ENCODE peak calls at places on chromosomes 16 and 17, in four cellular contexts. D, O, H and Z are unnamed samples.

GRCh38 chr17:81840826-81841778 is 6.3 kb upstream of the PPP1R27 start:
- DNase-seq in H (no peak), D (no peak), O (peak; percentile 50), Z (no peak)

GRCh38 chr16:53726625-53727024 is 22.7 kb downstream of the FTO start:
- DNase-seq in D (no peak), H (no peak), O (no peak), Z (peak; percentile 52)

GRCh38 chr16:73176577-73177013 is 128.7 kb upstream of the ZFHX3 start:
- DNase-seq in H (no peak), O (no peak), D (no peak), Z (peak; percentile 65)

GRCh38 chr17:49851387-49852291 is 3.8 kb upstream of the TAC4 start:
- DNase-seq in H (no peak), D (peak; percentile 71), O (peak; percentile 81), Z (peak; percentile 74)

GRCh38 chr17:19346351-19347255 is 15.9 kb downstream of the B9D1 start:
- DNase-seq in H (no peak), D (peak; percentile 88), O (peak; percentile 77), Z (peak; percentile 82)

GRCh38 chr16:89031715-89032659 is 55.0 kb upstream of the CBFA2T3 start:
- DNase-seq in O (peak; percentile 28), H (peak; percentile 71), D (peak; percentile 58), Z (no peak)

GRCh38 chr17:48543854-48544355 is 1.0 kb downstream of the HOXB2 start:
- DNase-seq in D (no peak), H (no peak), O (peak; percentile 44), Z (no peak)

GRCh38 chr16:71883193-71883848 is 661 bp downstream of the ZNF821 start:
- DNase-seq in O (peak; percentile 31), H (no peak), D (peak; percentile 29), Z (peak; percentile 30)

GRCh38 chr17:2033128-2033527 is 3.2 kb downstream of the DPH1 start:
- DNase-seq in H (no peak), D (no peak), O (no peak), Z (no peak)

GRCh38 chr16:22353188-22353919 is 21.1 kb downstream of the CDR2 start:
- DNase-seq in O (no peak), H (peak; percentile 63), D (no peak), Z (peak; percentile 55)

GRCh38 chr16:77660311-77660710 is 62.0 kb upstream of the NUDT7 start:
- DNase-seq in D (no peak), O (no peak), H (no peak), Z (peak; percentile 30)

GRCh38 chr17:70624208-70624607 is 454.9 kb downstream of the KCNJ2 start:
- DNase-seq in D (no peak), O (no peak), H (no peak), Z (no peak)

GRCh38 chr17:3935825-3936355 is 19.6 kb upstream of the P2RX1 start:
- DNase-seq in O (no peak), D (no peak), H (no peak), Z (peak; percentile 33)

GRCh38 chr17:68533887-68534700 is 21.9 kb downstream of the PRKAR1A start:
- DNase-seq in H (no peak), O (no peak), D (no peak), Z (peak; percentile 72)

GRCh38 chr16:84331998-84332780 is 36.1 kb upstream of the ATP2C2 start:
- DNase-seq in H (no peak), O (no peak), D (no peak), Z (peak; percentile 48)

GRCh38 chr17:9036336-9036735 is 15.0 kb downstream of the NTN1 start:
- DNase-seq in H (no peak), O (no peak), D (no peak), Z (no peak)

GRCh38 chr17:39196820-39197331 is 593 bp downstream of the CACNB1 start:
- DNase-seq in O (no peak), D (peak; percentile 51), H (no peak), Z (peak; percentile 35)

GRCh38 chr17:71084219-71084618 is 914.9 kb downstream of the KCNJ2 start:
- DNase-seq in O (no peak), D (no peak), H (no peak), Z (peak; percentile 77)

GRCh38 chr16:68605746-68606145 is 39.4 kb upstream of the CDH3 start:
- DNase-seq in H (no peak), O (no peak), D (no peak), Z (peak; percentile 14)

GRCh38 chr17:66527335-66527734 is 224.9 kb downstream of the PRKCA start:
- DNase-seq in H (no peak), O (no peak), D (no peak), Z (no peak)

GRCh38 chr17:69857412-69857835 is 217.6 kb upstream of the KCNJ16 start:
- DNase-seq in H (no peak), D (no peak), O (no peak), Z (peak; percentile 97)

GRCh38 chr17:11240841-11241610 is at the start of gene SHISA6:
- DNase-seq in D (no peak), O (no peak), H (no peak), Z (no peak)

GRCh38 chr16:88658714-88659113 is 4.2 kb downstream of the MVD start:
- DNase-seq in D (no peak), O (no peak), H (no peak), Z (no peak)

GRCh38 chr17:66652840-66653507 is 181.9 kb upstream of the CACNG5 start:
- DNase-seq in D (no peak), O (no peak), H (no peak), Z (peak; percentile 66)

GRCh38 chr17:18258356-18259038 is at the start of gene FLII:
- DNase-seq in O (peak; percentile 60), H (no peak), D (peak; percentile 43), Z (peak; percentile 56)

GRCh38 chr16:88769617-88770458 is 15.2 kb downstream of the PIEZO1 start:
- DNase-seq in D (no peak), O (no peak), H (no peak), Z (peak; percentile 48)

GRCh38 chr17:58302919-58303551 is 22.3 kb upstream of the MPO start:
- DNase-seq in H (no peak), D (peak; percentile 15), O (no peak), Z (no peak)

GRCh38 chr16:11667824-11668589 is at the start of gene SNN:
- DNase-seq in D (peak; percentile 78), O (peak; percentile 91), H (no peak), Z (peak; percentile 80)

GRCh38 chr17:57672205-57672632 is 72.9 kb downstream of the CCDC182 start:
- DNase-seq in D (no peak), H (no peak), O (no peak), Z (no peak)

GRCh38 chr17:9024497-9024896 is 3.2 kb downstream of the NTN1 start:
- DNase-seq in H (no peak), O (no peak), D (no peak), Z (no peak)

GRCh38 chr16:28609631-28610594 is at the start of gene SULT1A1:
- DNase-seq in D (peak; percentile 58), H (no peak), O (peak; percentile 65), Z (no peak)

GRCh38 chr17:2392252-2393183 is 8.3 kb downstream of the MNT start:
- DNase-seq in O (peak; percentile 98), D (peak; percentile 94), H (peak; percentile 60), Z (peak; percentile 92)

GRCh38 chr17:31422443-31422842 is 31.0 kb downstream of the RAB11FIP4 start:
- DNase-seq in D (no peak), H (no peak), O (no peak), Z (no peak)

GRCh38 chr17:81414751-81415516 is 19.7 kb downstream of the BAHCC1 start:
- DNase-seq in D (no peak), O (no peak), H (no peak), Z (no peak)

GRCh38 chr16:70576431-70577255 is 53.0 kb downstream of the SF3B3 start:
- DNase-seq in H (peak; percentile 62), O (no peak), D (peak; percentile 13), Z (peak; percentile 22)

GRCh38 chr17:30318190-30318589 is 15.7 kb downstream of the TMIGD1 start:
- DNase-seq in H (no peak), O (no peak), D (no peak), Z (peak; percentile 62)

GRCh38 chr17:62625184-62625869 is 2.1 kb upstream of the MRC2 start:
- DNase-seq in D (no peak), H (no peak), O (no peak), Z (no peak)

GRCh38 chr17:62627904-62628603 is 584 bp downstream of the MRC2 start:
- DNase-seq in H (no peak), D (peak; percentile 50), O (peak; percentile 54), Z (peak; percentile 30)

GRCh38 chr17:62627219-62627903 is at the start of gene MRC2:
- DNase-seq in O (peak; percentile 74), D (peak; percentile 63), H (no peak), Z (peak; percentile 58)

GRCh38 chr17:62625870-62626200 is 1.6 kb upstream of the MRC2 start:
- DNase-seq in O (no peak), H (no peak), D (no peak), Z (no peak)

GRCh38 chr17:62626719-62627218 is 701 bp upstream of the MRC2 start:
- DNase-seq in O (peak; percentile 67), H (no peak), D (peak; percentile 70), Z (peak; percentile 51)
- TF ChIP-seq CTCF in O (no peak), H (no peak), D (no peak), Z (no peak)

GRCh38 chr16:7513429-7513828 is 180.8 kb downstream of the RBFOX1 start:
- DNase-seq in H (no peak), O (no peak), D (no peak), Z (no peak)
- TF ChIP-seq CTCF in H (peak; percentile 17), O (no peak), D (no peak), Z (peak; percentile 38)

DNA sequence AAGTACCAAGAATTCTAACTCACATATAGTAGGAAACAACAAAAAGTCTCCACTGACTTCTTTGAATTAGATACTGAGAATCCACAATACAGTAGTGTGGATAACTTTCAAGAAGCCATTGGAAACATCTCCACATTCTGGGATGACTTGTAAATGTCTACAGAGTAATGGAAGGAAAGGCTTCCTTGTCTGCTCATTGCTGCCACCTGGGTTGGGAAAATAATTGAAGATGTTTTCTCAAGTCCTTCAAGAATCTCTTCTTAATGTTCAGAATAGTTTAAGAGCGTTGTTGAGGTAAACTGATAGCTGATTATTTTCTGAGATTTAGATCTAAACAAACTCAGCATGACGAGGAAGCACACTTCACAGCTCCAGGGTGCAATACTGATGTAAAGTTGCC is 14.0 kb downstream of the CPSF4L start:
- DNase-seq in H (no peak), D (no peak), O (no peak), Z (no peak)
- TF ChIP-seq CTCF in H (no peak), D (no peak), O (no peak), Z (peak; percentile 49)

GRCh38 chr17:27793906-27794380 is 6.4 kb downstream of the NOS2 start:
- DNase-seq in O (no peak), H (no peak), D (no peak), Z (no peak)

GRCh38 chr17:27800522-27800921 is at the start of gene NOS2:
- DNase-seq in O (no peak), D (no peak), H (no peak), Z (no peak)

GRCh38 chr17:27793168-27793905 is 7.0 kb downstream of the NOS2 start:
- DNase-seq in H (no peak), O (peak; percentile 19), D (no peak), Z (no peak)

GRCh38 chr17:27798376-27798775 is 2.0 kb downstream of the NOS2 start:
- DNase-seq in D (no peak), H (no peak), O (no peak), Z (no peak)

GRCh38 chr17:27797390-27798091 is 2.8 kb downstream of the NOS2 start:
- DNase-seq in O (no peak), D (no peak), H (no peak), Z (no peak)
- TF ChIP-seq CTCF in O (no peak), D (no peak), H (peak; percentile 4), Z (peak; percentile 15)